ENCODE peak calls at places on chromosomes 2 and 18, in eight cellular contexts. One of them, this sample, is unnamed.
A peak's percentile ranks its signal among the peaks of the same experiment; 100 is the strongest.

GRCh38 chr2:1550658-1551316 is 137.5 kb downstream of the TPO start:
- DNase-seq in SK-N-SH: peak; percentile 96
- DNase-seq in ovary: peak; percentile 78
- DNase-seq in HepG2: no peak
- DNase-seq in tibial nerve: no peak
- DNase-seq in sigmoid colon: peak; percentile 75
- DNase-seq in A549: peak; percentile 75
- DNase-seq in transverse colon: peak; percentile 55
- DNase-seq in this sample: no peak

GRCh38 chr2:145158051-145158586 is 638.2 kb upstream of the ZEB2 start:
- DNase-seq in sigmoid colon: peak; percentile 88
- DNase-seq in SK-N-SH: no peak
- DNase-seq in HepG2: no peak
- DNase-seq in A549: peak; percentile 1
- DNase-seq in ovary: peak; percentile 67
- DNase-seq in tibial nerve: peak; percentile 58
- DNase-seq in transverse colon: peak; percentile 24
- DNase-seq in this sample: peak; percentile 79

GRCh38 chr18:46301081-46301480 is 196.9 kb downstream of the HAUS1 start:
- DNase-seq in tibial nerve: no peak
- DNase-seq in ovary: no peak
- DNase-seq in transverse colon: no peak
- DNase-seq in A549: no peak
- DNase-seq in SK-N-SH: no peak
- DNase-seq in HepG2: no peak
- DNase-seq in sigmoid colon: no peak
- DNase-seq in this sample: no peak

GRCh38 chr2:151289972-151290335 is 486 bp upstream of the NMI start:
- DNase-seq in sigmoid colon: peak; percentile 77
- DNase-seq in SK-N-SH: peak; percentile 25
- DNase-seq in HepG2: no peak
- DNase-seq in tibial nerve: peak; percentile 25
- DNase-seq in A549: peak; percentile 39
- DNase-seq in transverse colon: peak; percentile 31
- DNase-seq in ovary: no peak
- DNase-seq in this sample: peak; percentile 91

GRCh38 chr18:11305507-11305906 is 156.1 kb upstream of the PIEZO2 start:
- DNase-seq in HepG2: no peak
- DNase-seq in sigmoid colon: no peak
- DNase-seq in tibial nerve: no peak
- DNase-seq in A549: no peak
- DNase-seq in ovary: no peak
- DNase-seq in SK-N-SH: no peak
- DNase-seq in transverse colon: no peak
- DNase-seq in this sample: no peak

GRCh38 chr2:31945572-31945935 is 65.3 kb downstream of the MEMO1 start:
- DNase-seq in HepG2: no peak
- DNase-seq in sigmoid colon: no peak
- DNase-seq in tibial nerve: no peak
- DNase-seq in transverse colon: no peak
- DNase-seq in A549: no peak
- DNase-seq in ovary: no peak
- DNase-seq in SK-N-SH: no peak
- DNase-seq in this sample: no peak

GRCh38 chr2:118973542-118973951 is 31.6 kb downstream of the MARCO start:
- DNase-seq in A549: no peak
- DNase-seq in HepG2: no peak
- DNase-seq in tibial nerve: no peak
- DNase-seq in ovary: no peak
- DNase-seq in SK-N-SH: no peak
- DNase-seq in transverse colon: no peak
- DNase-seq in sigmoid colon: peak; percentile 75
- DNase-seq in this sample: no peak

GRCh38 chr18:11153096-11153495 is 3.7 kb upstream of the PIEZO2 start:
- DNase-seq in ovary: no peak
- DNase-seq in tibial nerve: no peak
- DNase-seq in SK-N-SH: no peak
- DNase-seq in HepG2: no peak
- DNase-seq in sigmoid colon: no peak
- DNase-seq in transverse colon: no peak
- DNase-seq in A549: no peak
- DNase-seq in this sample: no peak

GRCh38 chr2:8684421-8684884 is 2.6 kb downstream of the ID2 start:
- DNase-seq in ovary: no peak
- DNase-seq in A549: no peak
- DNase-seq in HepG2: peak; percentile 63
- DNase-seq in transverse colon: peak; percentile 49
- DNase-seq in SK-N-SH: peak; percentile 52
- DNase-seq in sigmoid colon: no peak
- DNase-seq in tibial nerve: no peak
- DNase-seq in this sample: no peak

GRCh38 chr2:2867371-2867770 is 510.2 kb downstream of the EIPR1 start:
- DNase-seq in transverse colon: no peak
- DNase-seq in SK-N-SH: no peak
- DNase-seq in HepG2: no peak
- DNase-seq in sigmoid colon: no peak
- DNase-seq in ovary: no peak
- DNase-seq in tibial nerve: no peak
- DNase-seq in A549: no peak
- DNase-seq in this sample: no peak

GRCh38 chr2:31235504-31235902 is 1.6 kb downstream of the EHD3 start:
- DNase-seq in transverse colon: no peak
- DNase-seq in HepG2: no peak
- DNase-seq in SK-N-SH: no peak
- DNase-seq in A549: no peak
- DNase-seq in ovary: no peak
- DNase-seq in sigmoid colon: no peak
- DNase-seq in tibial nerve: no peak
- DNase-seq in this sample: no peak

GRCh38 chr2:237196866-237197618 is 111.4 kb downstream of the COPS8 start:
- DNase-seq in HepG2: no peak
- DNase-seq in ovary: peak; percentile 26
- DNase-seq in tibial nerve: no peak
- DNase-seq in SK-N-SH: no peak
- DNase-seq in sigmoid colon: peak; percentile 63
- DNase-seq in transverse colon: no peak
- DNase-seq in A549: peak; percentile 28
- DNase-seq in this sample: no peak

GRCh38 chr2:96954490-96954846 is 31.9 kb downstream of the FAM178B start:
- DNase-seq in A549: no peak
- DNase-seq in HepG2: no peak
- DNase-seq in sigmoid colon: no peak
- DNase-seq in ovary: no peak
- DNase-seq in transverse colon: no peak
- DNase-seq in SK-N-SH: no peak
- DNase-seq in tibial nerve: no peak
- DNase-seq in this sample: no peak

GRCh38 chr2:241636182-241636982 is 576 bp downstream of the THAP4 start:
- DNase-seq in sigmoid colon: peak; percentile 75
- DNase-seq in tibial nerve: no peak
- DNase-seq in HepG2: peak; percentile 49
- DNase-seq in ovary: peak; percentile 65
- DNase-seq in transverse colon: peak; percentile 55
- DNase-seq in SK-N-SH: peak; percentile 79
- DNase-seq in A549: peak; percentile 18
- DNase-seq in this sample: no peak

GRCh38 chr2:42055573-42056514 is 8.0 kb downstream of the PKDCC start:
- DNase-seq in transverse colon: peak; percentile 90
- DNase-seq in tibial nerve: no peak
- DNase-seq in A549: no peak
- DNase-seq in sigmoid colon: peak; percentile 89
- DNase-seq in SK-N-SH: no peak
- DNase-seq in ovary: no peak
- DNase-seq in HepG2: peak; percentile 98
- DNase-seq in this sample: no peak
- H3K27ac ChIP-seq in transverse colon: peak overlapping the region; percentile 96
- H3K27ac ChIP-seq in tibial nerve: peak overlapping the region; percentile 28
- H3K27ac ChIP-seq in A549: peak overlapping the region; percentile 61
- H3K27ac ChIP-seq in sigmoid colon: peak overlapping the region; percentile 96
- H3K27ac ChIP-seq in SK-N-SH: no peak overlapping the region
- H3K27ac ChIP-seq in ovary: no peak overlapping the region
- H3K27ac ChIP-seq in HepG2: peak overlapping the region; percentile 72
- H3K27ac ChIP-seq in this sample: no peak overlapping the region

GRCh38 chr2:106847366-106847765 is 38.6 kb downstream of the ST6GAL2 start:
- DNase-seq in SK-N-SH: no peak
- DNase-seq in A549: no peak
- DNase-seq in tibial nerve: no peak
- DNase-seq in ovary: no peak
- DNase-seq in sigmoid colon: no peak
- DNase-seq in transverse colon: no peak
- DNase-seq in HepG2: no peak
- DNase-seq in this sample: no peak
- TF ChIP-seq EP300 in SK-N-SH: no peak
- TF ChIP-seq EP300 in A549: no peak
- TF ChIP-seq EP300 in tibial nerve: no peak
- TF ChIP-seq EP300 in ovary: no peak
- TF ChIP-seq EP300 in sigmoid colon: no peak
- TF ChIP-seq EP300 in transverse colon: no peak
- TF ChIP-seq EP300 in HepG2: no peak
- TF ChIP-seq EP300 in this sample: no peak

DNA sequence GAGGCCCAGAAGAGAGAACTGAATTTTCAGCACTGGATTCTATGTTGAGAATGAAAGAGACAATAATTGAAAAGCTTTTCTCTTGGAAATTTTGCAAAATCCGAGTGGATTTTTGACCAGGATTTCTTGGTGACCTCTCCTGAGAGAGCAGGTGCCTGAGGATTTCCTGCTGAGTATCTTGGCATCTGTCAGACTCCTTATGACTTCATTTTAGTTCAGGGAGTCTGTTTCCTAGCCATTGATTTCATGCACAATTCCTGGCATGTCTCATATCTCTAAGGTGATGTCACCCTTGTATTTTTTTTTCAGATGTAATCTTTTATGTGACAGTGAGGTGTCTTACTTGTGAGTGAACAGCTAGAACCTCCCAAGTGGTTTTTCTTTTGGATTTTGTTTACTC is 195.9 kb downstream of the NEDD4L start:
- DNase-seq in A549: no peak
- DNase-seq in transverse colon: no peak
- DNase-seq in sigmoid colon: no peak
- DNase-seq in ovary: no peak
- DNase-seq in HepG2: no peak
- DNase-seq in SK-N-SH: no peak
- DNase-seq in tibial nerve: no peak
- DNase-seq in this sample: no peak
- H3K9me3 ChIP-seq in A549: no peaks in the 10 kb centered on the region
- H3K9me3 ChIP-seq in transverse colon: no peaks in the 10 kb centered on the region
- H3K9me3 ChIP-seq in sigmoid colon: no peaks in the 10 kb centered on the region
- H3K9me3 ChIP-seq in ovary: no peaks in the 10 kb centered on the region
- H3K9me3 ChIP-seq in HepG2: no peaks in the 10 kb centered on the region
- H3K9me3 ChIP-seq in SK-N-SH: no peaks in the 10 kb centered on the region
- H3K9me3 ChIP-seq in tibial nerve: no peaks in the 10 kb centered on the region
- H3K9me3 ChIP-seq in this sample: no peaks in the 10 kb centered on the region

GRCh38 chr2:200416878-200417277 is 93.0 kb downstream of the KCTD18 start:
- DNase-seq in transverse colon: no peak
- DNase-seq in SK-N-SH: no peak
- DNase-seq in sigmoid colon: no peak
- DNase-seq in tibial nerve: no peak
- DNase-seq in HepG2: no peak
- DNase-seq in A549: no peak
- DNase-seq in ovary: no peak
- DNase-seq in this sample: no peak
- H3K27ac ChIP-seq in transverse colon: no peak overlapping the region
- H3K27ac ChIP-seq in SK-N-SH: no peak overlapping the region
- H3K27ac ChIP-seq in sigmoid colon: no peak overlapping the region
- H3K27ac ChIP-seq in tibial nerve: no peak overlapping the region
- H3K27ac ChIP-seq in HepG2: no peak overlapping the region
- H3K27ac ChIP-seq in A549: no peak overlapping the region
- H3K27ac ChIP-seq in ovary: no peak overlapping the region
- H3K27ac ChIP-seq in this sample: no peak overlapping the region

GRCh38 chr2:239365071-239365781 is 35.6 kb downstream of the HDAC4 start:
- DNase-seq in A549: no peak
- DNase-seq in SK-N-SH: no peak
- DNase-seq in tibial nerve: no peak
- DNase-seq in transverse colon: no peak
- DNase-seq in HepG2: no peak
- DNase-seq in ovary: no peak
- DNase-seq in sigmoid colon: peak; percentile 62
- DNase-seq in this sample: no peak
- TF ChIP-seq EP300 in A549: no peak
- TF ChIP-seq EP300 in SK-N-SH: no peak
- TF ChIP-seq EP300 in tibial nerve: no peak
- TF ChIP-seq EP300 in transverse colon: no peak
- TF ChIP-seq EP300 in HepG2: no peak
- TF ChIP-seq EP300 in ovary: no peak
- TF ChIP-seq EP300 in sigmoid colon: peak; percentile 9
- TF ChIP-seq EP300 in this sample: no peak

DNA sequence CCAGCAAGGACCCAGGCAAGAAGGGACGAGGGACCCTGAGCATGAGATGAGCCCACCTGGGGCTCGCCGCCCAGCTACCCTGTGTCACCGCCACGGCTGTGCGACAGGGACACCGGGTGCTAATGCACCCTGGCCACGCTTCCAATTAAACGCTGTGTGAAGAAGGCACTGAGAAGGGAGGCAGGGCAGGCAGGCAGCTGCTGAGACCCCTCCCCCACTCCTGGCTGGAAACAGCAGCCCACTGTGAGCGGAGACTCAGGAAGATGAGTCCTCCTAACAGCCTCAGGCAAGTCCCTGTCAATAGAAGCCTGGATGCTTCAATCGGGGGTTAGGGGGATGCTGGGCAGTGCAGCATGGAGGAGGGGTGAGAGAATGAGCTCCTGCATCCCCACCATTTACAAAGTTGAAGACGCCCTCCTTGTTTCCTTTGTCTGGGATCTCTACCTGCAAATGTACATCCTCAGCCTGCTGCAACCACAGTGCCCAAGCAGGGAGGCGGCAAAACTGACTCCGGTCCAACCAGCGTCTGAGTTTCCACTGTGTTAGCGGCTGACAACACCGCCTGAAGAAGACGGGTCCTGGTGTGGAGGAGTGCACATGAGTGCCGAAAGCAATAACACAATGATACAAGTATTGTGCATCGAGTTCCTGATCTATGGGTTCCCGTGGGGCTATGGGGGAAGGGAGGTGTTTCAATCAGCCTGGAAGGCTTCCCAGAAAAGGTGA is 12.8 kb downstream of the TMEM163 start:
- DNase-seq in tibial nerve: no peak
- DNase-seq in ovary: no peak
- DNase-seq in transverse colon: no peak
- DNase-seq in SK-N-SH: no peak
- DNase-seq in sigmoid colon: no peak
- DNase-seq in HepG2: no peak
- DNase-seq in A549: no peak
- DNase-seq in this sample: no peak
- H3K9me3 ChIP-seq in tibial nerve: no peaks in the 10 kb centered on the region
- H3K9me3 ChIP-seq in ovary: no peaks in the 10 kb centered on the region
- H3K9me3 ChIP-seq in transverse colon: no peaks in the 10 kb centered on the region
- H3K9me3 ChIP-seq in SK-N-SH: no peaks in the 10 kb centered on the region
- H3K9me3 ChIP-seq in sigmoid colon: no peaks in the 10 kb centered on the region
- H3K9me3 ChIP-seq in HepG2: no peaks in the 10 kb centered on the region
- H3K9me3 ChIP-seq in A549: no peaks in the 10 kb centered on the region
- H3K9me3 ChIP-seq in this sample: no peaks in the 10 kb centered on the region

GRCh38 chr2:184906160-184906559 is 307.8 kb downstream of the ZNF804A start:
- DNase-seq in A549: no peak
- DNase-seq in transverse colon: no peak
- DNase-seq in SK-N-SH: no peak
- DNase-seq in sigmoid colon: no peak
- DNase-seq in ovary: no peak
- DNase-seq in tibial nerve: no peak
- DNase-seq in HepG2: no peak
- DNase-seq in this sample: no peak

GRCh38 chr2:184906709-184907108 is 308.4 kb downstream of the ZNF804A start:
- DNase-seq in ovary: no peak
- DNase-seq in SK-N-SH: no peak
- DNase-seq in A549: no peak
- DNase-seq in transverse colon: no peak
- DNase-seq in tibial nerve: no peak
- DNase-seq in HepG2: no peak
- DNase-seq in sigmoid colon: no peak
- DNase-seq in this sample: no peak
- H3K27ac ChIP-seq in ovary: no peak overlapping the region
- H3K27ac ChIP-seq in SK-N-SH: no peak overlapping the region
- H3K27ac ChIP-seq in A549: no peak overlapping the region
- H3K27ac ChIP-seq in transverse colon: no peak overlapping the region
- H3K27ac ChIP-seq in tibial nerve: no peak overlapping the region
- H3K27ac ChIP-seq in HepG2: no peak overlapping the region
- H3K27ac ChIP-seq in sigmoid colon: no peak overlapping the region
- H3K27ac ChIP-seq in this sample: no peak overlapping the region

This sample was measured in suprapubic skin.